ENCODE peak calls at places on chromosomes 7 and 10, in nine cellular contexts. J is GM23338, K is breast epithelium, B is suprapubic skin, A is upper lobe of left lung, H is GM12891, W is Panc1, Q is H1, G is sigmoid colon. E is an unnamed sample.

GRCh38 chr10:129383651-129384050 is 83.4 kb upstream of the MGMT start:
- DNase-seq in J (no peak), K (no peak), B (no peak), A (no peak), H (no peak), W (no peak), Q (no peak), G (no peak), E (no peak)

GRCh38 chr7:81691199-81691821 is 78.5 kb downstream of the HGF start:
- DNase-seq in J (no peak), K (no peak), B (no peak), A (no peak), H (no peak), W (no peak), Q (no peak), G (no peak), E (no peak)

GRCh38 chr10:124002391-124003069 is 90.9 kb downstream of the CHST15 start:
- DNase-seq in J (no peak), K (peak), B (peak), A (no peak), H (peak), W (no peak), Q (no peak), G (peak), E (no peak)

GRCh38 chr7:48087349-48087748 is 1.7 kb upstream of the UPP1 start:
- DNase-seq in J (peak), K (no peak), B (no peak), A (no peak), H (no peak), W (no peak), Q (no peak), G (no peak), E (no peak)

GRCh38 chr10:119595134-119595714 is 1.5 kb downstream of the TIAL1 start:
- DNase-seq in J (peak), K (no peak), B (no peak), A (no peak), H (no peak), W (no peak), Q (no peak), G (no peak), E (no peak)

GRCh38 chr7:82805527-82805960 is 357.1 kb downstream of the PCLO start:
- DNase-seq in J (peak), K (no peak), B (no peak), A (no peak), H (no peak), W (peak), Q (no peak), G (no peak), E (peak)

GRCh38 chr10:6840766-6841165 is 260.7 kb upstream of the PRKCQ start:
- DNase-seq in J (no peak), K (no peak), B (no peak), A (no peak), H (no peak), W (no peak), Q (no peak), G (no peak), E (no peak)

GRCh38 chr7:132509667-132510066 is 66.6 kb downstream of the PLXNA4 start:
- DNase-seq in J (no peak), K (no peak), B (no peak), A (no peak), H (no peak), W (no peak), Q (no peak), G (no peak), E (no peak)

GRCh38 chr10:17075510-17075909 is 54.1 kb downstream of the CUBN start:
- DNase-seq in J (no peak), K (no peak), B (no peak), A (no peak), H (no peak), W (peak), Q (no peak), G (no peak), E (peak)

GRCh38 chr10:70965566-70965965 is 77.2 kb upstream of the PCBD1 start:
- DNase-seq in J (no peak), K (no peak), B (no peak), A (no peak), H (no peak), W (no peak), Q (no peak), G (no peak), E (no peak)

GRCh38 chr7:6536262-6536770 is 14.9 kb downstream of the GRID2IP start:
- DNase-seq in J (peak), K (no peak), B (no peak), A (peak), H (no peak), W (no peak), Q (no peak), G (no peak), E (no peak)

GRCh38 chr7:98878365-98879197 is at the start of gene TRRAP:
- DNase-seq in J (peak), K (peak), B (peak), A (peak), H (peak), W (no peak), Q (no peak), G (peak), E (peak)

GRCh38 chr7:79298145-79298760 is 155.2 kb downstream of the MAGI2 start:
- DNase-seq in J (peak), K (no peak), B (no peak), A (no peak), H (no peak), W (peak), Q (no peak), G (no peak), E (peak)

GRCh38 chr10:71697938-71698709 is 21.5 kb downstream of the C10orf105 start:
- DNase-seq in J (no peak), K (no peak), B (no peak), A (no peak), H (no peak), W (no peak), Q (no peak), G (no peak), E (no peak)

GRCh38 chr7:46360811-46361210 is 439.7 kb upstream of the IGFBP3 start:
- DNase-seq in J (no peak), K (no peak), B (no peak), A (no peak), H (no peak), W (no peak), Q (no peak), G (no peak), E (no peak)

GRCh38 chr10:89653410-89653828 is 8.4 kb upstream of the PANK1 start:
- DNase-seq in J (no peak), K (no peak), B (no peak), A (no peak), H (no peak), W (no peak), Q (no peak), G (no peak), E (no peak)

GRCh38 chr10:106513328-106513727 is 651.2 kb downstream of the SORCS1 start:
- DNase-seq in J (no peak), K (no peak), B (no peak), A (no peak), H (no peak), W (no peak), Q (no peak), G (no peak), E (no peak)

DNA sequence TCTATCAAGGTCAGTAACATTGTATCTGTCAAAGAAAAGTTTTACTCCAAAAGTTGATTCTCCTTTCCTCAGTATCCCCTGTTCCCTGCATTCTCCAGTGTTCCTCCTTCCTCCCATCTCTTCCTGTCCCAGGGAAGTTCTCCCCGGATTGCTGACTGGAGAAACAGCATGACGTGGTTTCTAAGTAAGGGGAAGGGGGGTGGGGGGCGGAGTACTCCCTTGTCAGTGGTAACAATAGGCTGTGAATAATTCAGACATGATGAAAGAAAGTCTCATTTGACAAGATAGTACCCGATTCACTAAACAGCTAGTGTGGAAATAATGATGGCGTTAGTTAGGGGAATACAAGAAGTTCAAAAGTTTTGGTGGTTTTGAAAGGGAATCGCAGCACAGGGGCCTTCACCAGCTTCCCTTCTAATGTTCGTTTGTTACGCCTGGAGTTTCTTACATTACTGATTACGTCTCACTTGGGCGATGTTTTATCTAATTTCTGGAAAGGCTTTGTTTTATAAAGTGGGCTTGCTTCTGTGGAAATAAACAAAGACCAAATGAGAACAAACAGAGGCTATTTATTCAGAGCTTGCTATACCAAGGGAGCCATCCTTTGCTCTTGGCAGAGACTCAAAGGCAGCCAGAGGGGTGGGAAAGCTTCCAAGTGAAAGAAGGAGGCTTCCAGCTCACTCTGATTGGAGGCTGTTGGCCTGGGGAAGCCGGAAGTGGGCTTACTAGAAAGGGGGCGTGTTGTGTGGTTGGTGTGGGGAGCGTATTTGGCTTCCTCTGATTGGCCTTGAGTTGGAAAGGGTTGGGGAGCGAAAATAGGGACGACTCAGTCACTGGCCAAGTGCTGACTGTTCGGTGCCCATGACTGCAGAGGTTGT is 453.7 kb downstream of the SDK1 start:
- DNase-seq in J (peak), K (no peak), B (no peak), A (no peak), H (no peak), W (no peak), Q (peak), G (peak), E (no peak)
- TF ChIP-seq POLR2AphosphoS5 in J (no peak), K (no peak), B (no peak), A (no peak), H (no peak), W (peak), Q (no peak), G (no peak), E (no peak)

DNA sequence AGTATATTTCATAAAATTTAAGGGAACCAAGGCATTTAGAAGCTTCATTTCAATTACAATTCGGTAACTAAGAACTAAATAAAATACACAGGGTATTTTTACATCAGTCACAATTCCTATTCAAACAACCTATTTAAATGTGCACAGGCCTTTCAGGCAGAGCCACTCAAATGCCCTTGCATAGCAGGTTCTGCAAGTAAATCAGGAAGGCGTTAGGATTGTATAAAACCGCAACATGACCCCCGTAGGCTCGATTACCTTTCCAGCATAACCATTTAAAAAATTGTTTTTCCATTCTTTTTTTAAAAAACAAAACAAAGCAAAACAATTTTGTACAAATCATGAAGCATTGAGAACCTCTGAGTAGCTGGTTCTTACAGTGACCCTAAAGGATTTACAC is 289.9 kb upstream of the SP8 start:
- DNase-seq in J (peak), K (no peak), B (no peak), A (no peak), H (no peak), W (no peak), Q (no peak), G (no peak), E (no peak)
- TF ChIP-seq POLR2AphosphoS5 in J (no peak), K (no peak), B (no peak), A (no peak), H (no peak), W (no peak), Q (no peak), G (no peak), E (no peak)

GRCh38 chr10:96271017-96271815 is at the start of gene BLNK:
- DNase-seq in J (no peak), K (peak), B (peak), A (no peak), H (no peak), W (no peak), Q (no peak), G (peak), E (peak)

GRCh38 chr10:96272986-96273280 is 1.6 kb upstream of the BLNK start:
- DNase-seq in J (no peak), K (no peak), B (no peak), A (no peak), H (no peak), W (no peak), Q (no peak), G (no peak), E (no peak)

GRCh38 chr10:96270564-96270963 is 805 bp downstream of the BLNK start:
- DNase-seq in J (no peak), K (no peak), B (no peak), A (no peak), H (no peak), W (no peak), Q (no peak), G (no peak), E (no peak)

GRCh38 chr10:96269438-96270300 is 1.7 kb downstream of the BLNK start:
- DNase-seq in J (no peak), K (no peak), B (no peak), A (no peak), H (no peak), W (no peak), Q (no peak), G (no peak), E (no peak)

DNA sequence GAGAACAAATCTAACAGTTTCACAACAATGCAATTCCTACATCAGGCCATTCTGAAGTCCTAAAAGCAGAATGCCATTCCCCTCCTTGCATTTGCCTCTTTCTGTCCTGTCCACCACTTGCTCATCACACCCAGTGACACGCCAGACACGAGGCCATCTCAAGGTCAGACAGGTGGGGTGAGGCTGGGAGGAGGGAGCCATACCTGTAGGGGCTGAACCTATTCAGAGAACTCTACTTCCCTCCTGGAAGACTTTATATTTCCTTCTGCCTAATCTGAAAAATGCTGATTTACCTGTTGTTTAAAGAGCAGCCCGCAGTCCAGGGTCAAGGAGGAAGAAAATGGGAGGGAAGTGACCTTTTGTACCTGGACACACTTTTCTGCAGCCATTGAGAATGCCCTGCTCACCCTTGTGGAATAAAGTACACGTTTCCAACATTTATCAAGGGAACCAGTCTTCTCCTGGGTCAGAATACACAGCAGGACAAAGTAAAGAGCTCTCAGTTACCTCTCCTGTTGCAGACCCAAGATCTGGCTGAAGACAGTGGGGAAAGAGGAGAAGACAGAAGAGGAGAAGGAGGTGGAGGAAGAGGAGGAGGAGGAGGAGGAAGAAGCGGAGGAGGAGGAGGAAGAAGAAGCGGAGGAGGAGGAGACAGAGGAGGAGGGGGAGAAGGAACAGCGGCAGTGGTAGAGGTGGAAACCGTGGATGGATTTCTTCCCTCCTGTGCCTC is 1.1 kb upstream of the BLNK start:
- DNase-seq in J (no peak), K (no peak), B (no peak), A (no peak), H (no peak), W (no peak), Q (no peak), G (no peak), E (no peak)
- TF ChIP-seq POLR2AphosphoS5 in J (no peak), K (no peak), B (no peak), A (no peak), H (no peak), W (no peak), Q (no peak), G (no peak), E (no peak)

GRCh38 chr7:74022507-74022906 is 5.5 kb upstream of the ELN start:
- DNase-seq in J (no peak), K (no peak), B (no peak), A (no peak), H (no peak), W (no peak), Q (no peak), G (no peak), E (no peak)

GRCh38 chr7:74023037-74023436 is 4.9 kb upstream of the ELN start:
- DNase-seq in J (peak), K (no peak), B (peak), A (no peak), H (no peak), W (no peak), Q (no peak), G (peak), E (no peak)

GRCh38 chr7:74020396-74020795 is 7.6 kb upstream of the ELN start:
- DNase-seq in J (no peak), K (no peak), B (no peak), A (no peak), H (no peak), W (no peak), Q (no peak), G (no peak), E (no peak)

GRCh38 chr7:74023786-74024185 is 4.2 kb upstream of the ELN start:
- DNase-seq in J (no peak), K (no peak), B (no peak), A (no peak), H (no peak), W (no peak), Q (no peak), G (no peak), E (no peak)

GRCh38 chr7:74021546-74022320 is 6.2 kb upstream of the ELN start:
- DNase-seq in J (peak), K (no peak), B (peak), A (peak), H (no peak), W (no peak), Q (no peak), G (no peak), E (no peak)
- TF ChIP-seq POLR2AphosphoS5 in J (no peak), K (no peak), B (no peak), A (no peak), H (no peak), W (no peak), Q (no peak), G (no peak), E (no peak)

DNA sequence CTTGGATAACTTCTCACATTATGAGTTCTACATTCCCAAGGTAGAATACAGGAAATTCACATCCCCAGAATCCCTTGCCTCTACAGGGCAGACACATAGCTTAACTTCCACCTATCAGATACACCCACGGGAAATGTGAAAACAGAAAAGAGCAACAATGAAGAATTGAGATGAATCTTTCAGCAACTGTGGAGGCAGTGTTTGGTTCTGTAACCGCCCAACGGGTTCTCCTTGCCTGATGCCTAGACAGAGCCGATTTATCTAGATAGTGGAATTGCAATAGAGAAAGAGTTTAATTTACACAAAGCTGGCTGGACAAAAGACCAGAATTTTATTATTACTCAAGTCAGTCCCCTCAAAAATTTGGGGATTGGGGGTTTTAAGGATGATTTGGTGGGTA is 138.8 kb downstream of the MTPAP start:
- DNase-seq in J (no peak), K (no peak), B (no peak), A (no peak), H (no peak), W (no peak), Q (no peak), G (no peak), E (no peak)
- TF ChIP-seq POLR2AphosphoS5 in J (no peak), K (no peak), B (no peak), A (no peak), H (no peak), W (no peak), Q (no peak), G (no peak), E (no peak)

DNA sequence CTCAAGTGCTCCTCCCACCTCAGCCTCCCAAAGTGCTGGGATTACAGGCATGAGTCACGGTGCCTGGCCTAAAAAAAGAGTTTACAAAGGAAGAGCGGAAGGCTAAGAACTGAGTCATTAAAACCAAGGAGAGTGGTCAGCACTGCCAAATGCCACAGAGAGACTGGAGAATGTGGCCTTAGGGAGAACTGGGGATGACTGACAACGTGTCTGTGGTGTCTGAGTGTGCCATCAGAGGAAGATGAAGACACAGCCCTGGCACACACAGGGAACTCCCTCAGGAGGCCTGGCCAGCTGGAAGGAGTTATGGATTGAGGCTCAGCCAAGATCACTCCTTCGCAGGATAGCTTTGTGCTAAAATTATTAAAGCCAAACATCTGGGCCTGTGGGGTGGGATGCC is 3.9 kb upstream of the INA start:
- DNase-seq in J (no peak), K (no peak), B (peak), A (no peak), H (no peak), W (peak), Q (no peak), G (no peak), E (no peak)
- TF ChIP-seq POLR2AphosphoS5 in J (no peak), K (no peak), B (no peak), A (no peak), H (no peak), W (peak), Q (no peak), G (no peak), E (no peak)

DNA sequence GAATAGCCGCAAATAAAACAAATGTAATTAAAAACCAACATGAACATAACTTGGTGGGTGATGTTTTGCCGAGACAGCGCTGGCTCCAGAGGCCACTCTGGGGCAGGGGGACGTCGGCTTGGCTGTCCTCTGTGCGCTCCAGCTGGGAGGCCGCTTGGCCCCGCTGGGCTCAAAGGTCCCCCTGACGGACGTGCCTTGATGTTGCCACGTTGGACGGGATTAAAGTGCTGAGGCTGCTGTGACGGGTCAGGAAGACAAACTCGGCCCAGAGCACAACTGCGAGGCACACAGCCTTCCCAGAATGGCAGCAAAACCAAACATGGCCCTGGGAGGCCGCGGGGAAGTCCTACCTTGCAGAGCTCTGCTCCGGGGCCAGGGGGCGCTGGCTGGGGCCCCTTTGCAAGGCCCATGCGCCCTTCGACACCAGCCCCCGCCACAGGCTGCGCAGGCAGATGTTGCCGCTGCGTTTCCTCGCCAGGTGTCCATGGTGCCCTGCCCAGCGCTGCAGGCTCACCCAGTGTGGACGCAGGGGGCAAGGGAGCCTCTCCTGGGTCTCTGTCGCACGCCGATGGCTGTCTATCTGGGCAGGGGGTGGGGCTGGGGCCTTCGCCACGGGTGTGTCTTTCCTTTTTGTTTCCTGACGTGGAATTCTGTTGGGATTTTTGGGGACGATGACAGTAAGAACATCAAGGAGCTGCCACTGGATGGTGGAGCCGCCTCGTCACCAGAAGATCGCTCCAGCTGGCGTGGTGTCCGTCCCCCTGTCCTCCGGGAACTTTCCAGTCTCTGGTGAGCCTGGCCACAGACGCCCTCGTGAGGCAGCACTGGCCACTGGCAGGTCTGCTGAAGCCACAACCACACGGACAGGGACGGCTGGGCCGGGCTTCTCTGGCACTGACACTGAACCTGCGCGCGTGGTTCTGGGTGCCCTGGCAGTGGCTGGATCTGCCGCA is 99.6 kb upstream of the DIP2C start:
- DNase-seq in J (peak), K (peak), B (peak), A (peak), H (no peak), W (peak), Q (no peak), G (peak), E (no peak)
- TF ChIP-seq POLR2AphosphoS5 in J (no peak), K (no peak), B (no peak), A (no peak), H (no peak), W (no peak), Q (no peak), G (peak), E (no peak)